ENCODE peak calls at places on chromosomes 3 and 15, in five cellular contexts. A is WTC11, U is prostate gland, F is IMR-90, H is endodermal cell. I is an unnamed sample.

GRCh38 chr15:36814085-36814484 is 234.7 kb downstream of the CDIN1 start:
- DNase-seq in H (no peak), U (no peak), F (no peak), A (no peak), I (no peak)

GRCh38 chr3:183296944-183297343 is 43.9 kb downstream of the B3GNT5 start:
- DNase-seq in H (no peak), U (no peak), F (no peak), A (no peak), I (no peak)

GRCh38 chr15:45653702-45654424 is 19.0 kb downstream of the SQOR start:
- DNase-seq in A (no peak), U (no peak), F (no peak), H (no peak), I (no peak)

GRCh38 chr3:4531478-4532025 is 38.4 kb downstream of the ITPR1 start:
- DNase-seq in H (peak), U (no peak), F (peak), A (no peak), I (no peak)

GRCh38 chr3:159029306-159030026 is 227.6 kb downstream of the MFSD1 start:
- DNase-seq in H (no peak), U (no peak), A (no peak), F (no peak), I (no peak)

GRCh38 chr3:13479332-13479581 is 849 bp upstream of the HDAC11 start:
- DNase-seq in A (no peak), H (no peak), U (peak), F (no peak), I (peak)

GRCh38 chr15:39976291-39977274 is 42.7 kb downstream of the EIF2AK4 start:
- DNase-seq in U (peak), F (peak), H (peak), A (peak), I (no peak)

GRCh38 chr15:84979651-84980050 is 2.0 kb upstream of the PDE8A start:
- DNase-seq in F (no peak), A (peak), H (peak), U (peak), I (no peak)

GRCh38 chr15:95664435-95664834 is 666.1 kb upstream of the NR2F2 start:
- DNase-seq in U (no peak), H (no peak), F (no peak), A (no peak), I (no peak)

GRCh38 chr3:189233225-189233858 is 61.6 kb downstream of the TPRG1 start:
- DNase-seq in H (peak), F (peak), A (peak), U (peak), I (peak)

GRCh38 chr15:89021224-89021623 is 67.0 kb upstream of the ABHD2 start:
- DNase-seq in A (no peak), F (no peak), H (no peak), U (peak), I (no peak)

GRCh38 chr3:155981669-155982068 is 111.2 kb downstream of the GMPS start:
- DNase-seq in A (no peak), F (peak), H (no peak), U (no peak), I (no peak)

GRCh38 chr15:56679247-56679646 is 54.1 kb downstream of the ZNF280D start:
- DNase-seq in F (no peak), A (no peak), U (no peak), H (no peak), I (no peak)

GRCh38 chr3:113018461-113019181 is 27.8 kb downstream of the GTPBP8 start:
- DNase-seq in H (no peak), U (no peak), F (peak), A (no peak), I (peak)

GRCh38 chr15:56856934-56857333 is 61.5 kb upstream of the TCF12 start:
- DNase-seq in H (no peak), A (no peak), U (no peak), F (no peak), I (no peak)

GRCh38 chr3:188834349-188834748 is 337.4 kb upstream of the TPRG1 start:
- DNase-seq in A (no peak), H (no peak), U (no peak), F (no peak), I (peak)

GRCh38 chr15:77784361-77785292 is 151.9 kb upstream of the LINGO1 start:
- DNase-seq in F (no peak), U (no peak), H (peak), A (peak), I (peak)
- TF ChIP-seq CTCF in F (peak), U (no peak), H (peak), A (peak), I (peak)

DNA sequence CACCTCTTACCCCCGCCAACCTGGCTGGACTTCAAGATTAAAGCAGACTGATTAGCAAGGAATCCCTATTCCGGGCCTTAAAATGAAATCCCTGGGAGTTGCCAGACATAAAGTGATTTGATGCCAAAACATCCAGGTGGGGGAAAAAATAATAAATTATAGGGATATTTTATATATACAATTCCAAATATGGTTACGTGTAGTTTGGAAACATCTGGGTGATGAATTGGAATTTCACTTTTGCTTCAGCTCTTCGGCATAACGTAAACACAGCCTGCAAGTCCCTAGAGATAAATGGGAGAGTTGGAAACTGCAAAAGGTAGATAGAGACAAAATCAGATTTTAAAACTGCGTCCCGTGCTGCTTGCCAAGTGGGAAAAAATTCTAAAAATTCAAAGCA is 545.5 kb upstream of the MDFIC2 start:
- DNase-seq in A (no peak), H (no peak), U (no peak), F (peak), I (no peak)
- TF ChIP-seq CTCF in A (no peak), H (no peak), U (no peak), F (no peak), I (no peak)

DNA sequence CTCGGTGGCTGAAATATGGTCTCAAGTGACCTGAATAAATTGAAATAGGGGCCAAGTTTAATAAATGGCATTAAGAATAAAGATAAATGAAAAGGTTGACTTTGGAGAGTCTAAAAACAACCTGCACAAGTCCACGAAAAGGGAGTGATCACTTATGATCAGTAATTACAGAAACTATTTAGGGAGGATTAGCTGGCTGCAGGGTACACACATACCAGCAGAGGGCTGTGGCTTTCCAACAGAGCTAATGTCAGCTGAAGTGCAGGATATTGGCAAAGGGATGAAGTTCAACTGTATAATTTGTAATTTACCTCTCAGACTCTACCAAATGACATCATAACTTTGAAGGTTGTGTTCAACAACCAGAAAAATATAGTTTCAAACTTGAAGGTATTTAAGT is 86.8 kb downstream of the SYNPR start:
- DNase-seq in F (no peak), H (peak), U (no peak), A (peak), I (no peak)
- TF ChIP-seq CTCF in F (no peak), H (peak), U (no peak), A (peak), I (no peak)

DNA sequence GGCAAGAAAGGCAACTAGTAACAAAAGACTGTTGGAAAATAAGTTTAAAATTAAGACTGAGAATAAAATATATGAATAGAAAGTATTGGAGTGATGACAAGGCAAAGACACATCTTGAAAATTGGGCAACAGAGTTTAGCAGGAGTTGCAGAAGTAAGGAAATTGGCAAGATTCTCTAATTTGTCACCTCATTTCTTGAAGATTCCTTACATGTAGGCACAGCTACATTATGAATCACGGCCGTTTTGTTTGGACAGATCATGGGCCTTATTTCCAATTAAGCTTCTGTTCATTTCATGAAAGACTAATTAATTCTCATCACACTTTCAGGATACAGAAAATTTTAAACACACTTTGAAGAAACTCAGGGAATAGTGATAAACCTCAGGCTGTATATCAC is 170.1 kb downstream of the ROBO1 start:
- DNase-seq in U (no peak), F (no peak), A (no peak), H (no peak), I (no peak)
- TF ChIP-seq CTCF in U (no peak), F (no peak), A (no peak), H (no peak), I (no peak)

GRCh38 chr3:66989860-66990696 is 8.0 kb upstream of the KBTBD8 start:
- DNase-seq in U (no peak), A (no peak), H (no peak), F (no peak), I (peak)
- TF ChIP-seq CTCF in U (no peak), A (no peak), H (peak), F (peak), I (no peak)

GRCh38 chr3:104635872-104636580 is 730.7 kb upstream of the ALCAM start:
- DNase-seq in U (no peak), A (peak), F (no peak), H (peak), I (no peak)
- TF ChIP-seq CTCF in U (no peak), A (no peak), F (no peak), H (peak), I (no peak)

GRCh38 chr3:52798376-52798977 is 3.9 kb downstream of the ITIH3 start:
- DNase-seq in F (no peak), U (no peak), A (no peak), H (no peak), I (no peak)

GRCh38 chr3:52800079-52800478 is 5.5 kb downstream of the ITIH3 start:
- DNase-seq in H (no peak), F (no peak), U (no peak), A (no peak), I (no peak)

GRCh38 chr3:52801839-52802238 is 7.2 kb downstream of the ITIH3 start:
- DNase-seq in H (no peak), F (no peak), A (no peak), U (no peak), I (no peak)

GRCh38 chr3:52796411-52796810 is 1.8 kb downstream of the ITIH3 start:
- DNase-seq in F (no peak), H (no peak), A (no peak), U (no peak), I (no peak)

GRCh38 chr3:52798978-52799476 is 4.4 kb downstream of the ITIH3 start:
- DNase-seq in H (peak), F (no peak), A (peak), U (no peak), I (peak)
- TF ChIP-seq CTCF in H (peak), F (peak), A (peak), U (no peak), I (peak)

GRCh38 chr3:123409443-123410148 is 39.3 kb downstream of the ADCY5 start:
- DNase-seq in U (no peak), H (peak), A (no peak), F (no peak), I (no peak)

GRCh38 chr3:123412811-123413588 is 35.9 kb downstream of the ADCY5 start:
- DNase-seq in H (no peak), F (no peak), U (no peak), A (no peak), I (no peak)

GRCh38 chr3:123411340-123412040 is 37.4 kb downstream of the ADCY5 start:
- DNase-seq in U (no peak), A (no peak), F (no peak), H (no peak), I (no peak)

GRCh38 chr3:123410149-123410515 is 38.8 kb downstream of the ADCY5 start:
- DNase-seq in H (no peak), A (no peak), F (no peak), U (no peak), I (no peak)

GRCh38 chr3:123412076-123412475 is 36.8 kb downstream of the ADCY5 start:
- DNase-seq in U (no peak), A (peak), F (no peak), H (peak), I (no peak)
- TF ChIP-seq CTCF in U (no peak), A (no peak), F (no peak), H (peak), I (no peak)

GRCh38 chr3:31341130-31341529 is 191.6 kb upstream of the STT3B start:
- DNase-seq in F (no peak), H (peak), U (no peak), A (peak), I (no peak)
- TF ChIP-seq CTCF in F (no peak), H (peak), U (no peak), A (no peak), I (no peak)